ENCODE peak calls at places on chromosomes 4 and X, in six cellular contexts. R is cardiac fibroblast, Z is MM.1S, M is colonic mucosa, I is Peyer's patch, T is dorsolateral prefrontal cortex. K is an unnamed sample.

GRCh38 chrX:84924624-84925023 is 79.1 kb upstream of the APOOL start:
- DNase-seq in Z (no peak), R (no peak), I (no peak), M (no peak), T (no peak), K (no peak)

GRCh38 chr4:17762705-17763104 is 18.7 kb downstream of the FAM184B start:
- DNase-seq in I (no peak), R (peak; percentile 64), Z (no peak), M (no peak), T (no peak), K (no peak)

GRCh38 chrX:24100713-24101112 is 46.0 kb downstream of the EIF2S3 start:
- DNase-seq in Z (no peak), I (no peak), M (no peak), T (no peak), R (peak; percentile 30), K (no peak)

GRCh38 chr4:85842540-85842939 is 367.6 kb downstream of the ARHGAP24 start:
- DNase-seq in I (peak; percentile 57), Z (no peak), T (peak; percentile 51), R (no peak), M (peak; percentile 49), K (no peak)

GRCh38 chrX:135086197-135086854 is 34.0 kb downstream of the ETDB start:
- DNase-seq in R (peak; percentile 75), T (no peak), I (peak; percentile 63), M (peak; percentile 37), Z (peak; percentile 83), K (peak; percentile 17)

GRCh38 chr4:27662426-27662825 is 801.8 kb downstream of the STIM2 start:
- DNase-seq in M (no peak), Z (no peak), T (no peak), I (no peak), R (no peak), K (no peak)

GRCh38 chr4:165016971-165017370 is 14.8 kb upstream of the TRIM60 start:
- DNase-seq in Z (no peak), T (no peak), R (peak; percentile 2), M (no peak), I (no peak), K (no peak)

GRCh38 chrX:103889216-103889615 is 57.2 kb upstream of the RAB9B start:
- DNase-seq in I (no peak), R (no peak), M (no peak), T (no peak), Z (no peak), K (no peak)

GRCh38 chr4:184437988-184438774 is 36.2 kb downstream of the IRF2 start:
- DNase-seq in R (no peak), M (no peak), I (no peak), Z (no peak), T (no peak), K (no peak)

GRCh38 chrX:107451754-107452153 is 2.3 kb downstream of the FRMPD3 start:
- DNase-seq in T (no peak), Z (no peak), I (no peak), R (no peak), M (no peak), K (no peak)

GRCh38 chr4:176404591-176404990 is 84.8 kb downstream of the SPCS3 start:
- DNase-seq in Z (no peak), R (no peak), M (no peak), T (no peak), I (no peak), K (no peak)

GRCh38 chrX:2848806-2849420 is 20.2 kb downstream of the GYG2 start:
- DNase-seq in I (no peak), M (no peak), Z (no peak), T (no peak), R (peak; percentile 74), K (peak; percentile 56)

GRCh38 chr4:19400820-19401219 is 850.9 kb upstream of the SLIT2 start:
- DNase-seq in M (no peak), T (no peak), Z (no peak), R (no peak), I (no peak), K (no peak)

GRCh38 chrX:39309721-39310152 is 508.5 kb downstream of the MID1IP1 start:
- DNase-seq in R (peak; percentile 19), T (no peak), M (no peak), I (peak; percentile 55), Z (no peak), K (no peak)

GRCh38 chr4:3013323-3013722 is 50.0 kb downstream of the GRK4 start:
- DNase-seq in Z (no peak), M (no peak), T (no peak), I (no peak), R (no peak), K (no peak)

GRCh38 chr4:1720163-1720983 is 750 bp downstream of the TMEM129 start:
- DNase-seq in T (peak; percentile 49), I (peak; percentile 74), R (peak; percentile 49), Z (peak; percentile 64), M (peak; percentile 61), K (no peak)

GRCh38 chr4:123924536-123924935 is 527.9 kb downstream of the SPRY1 start:
- DNase-seq in I (no peak), R (peak; percentile 43), M (no peak), Z (no peak), T (no peak), K (no peak)

GRCh38 chrX:1109580-1110119 is 102.8 kb downstream of the CRLF2 start:
- DNase-seq in T (no peak), I (no peak), M (no peak), Z (no peak), R (no peak), K (no peak)

GRCh38 chr4:123659262-123659661 is 262.7 kb downstream of the SPRY1 start:
- DNase-seq in M (no peak), Z (no peak), T (no peak), I (no peak), R (no peak), K (no peak)

GRCh38 chr4:8308144-8308543 is 38.6 kb downstream of the HTRA3 start:
- DNase-seq in T (peak; percentile 15), Z (no peak), M (no peak), R (no peak), I (peak; percentile 36), K (no peak)

GRCh38 chr4:7777017-7777710 is 162.5 kb downstream of the AFAP1 start:
- DNase-seq in T (peak; percentile 8), Z (no peak), R (no peak), I (no peak), M (no peak), K (no peak)

GRCh38 chr4:103498161-103499070 is 221.4 kb downstream of the TACR3 start:
- DNase-seq in R (peak; percentile 17), I (no peak), M (no peak), Z (no peak), T (no peak), K (peak; percentile 46)
- TF ChIP-seq CTCF in R (no peak), I (no peak), M (no peak), Z (no peak), T (no peak), K (no peak)

GRCh38 chr4:76300012-76300411 is 6.5 kb upstream of the STBD1 start:
- DNase-seq in T (no peak), M (no peak), R (no peak), Z (no peak), I (no peak), K (no peak)
- H3K4me3 ChIP-seq in T (no peak overlapping the region), M (no peak overlapping the region), R (no peak overlapping the region), Z (no peak overlapping the region), I (no peak overlapping the region), K (no peak overlapping the region)

GRCh38 chrX:30483996-30484395 is 93.6 kb downstream of the TASL start:
- DNase-seq in M (no peak), R (no peak), I (no peak), Z (peak; percentile 21), T (no peak), K (no peak)

GRCh38 chrX:30489323-30489722 is 88.2 kb downstream of the TASL start:
- DNase-seq in T (no peak), Z (no peak), M (no peak), R (no peak), I (no peak), K (no peak)

GRCh38 chrX:30493348-30493747 is 84.2 kb downstream of the TASL start:
- DNase-seq in M (no peak), T (no peak), I (no peak), Z (no peak), R (no peak), K (no peak)

GRCh38 chrX:30488092-30488491 is 89.5 kb downstream of the TASL start:
- DNase-seq in R (peak; percentile 18), I (no peak), Z (peak; percentile 16), T (no peak), M (no peak), K (no peak)
- TF ChIP-seq CTCF in R (peak; percentile 1), I (no peak), Z (peak; percentile 33), T (no peak), M (no peak), K (peak; percentile 17)

GRCh38 chr4:121698119-121698732 is 1.4 kb upstream of the ANXA5 start:
- DNase-seq in M (no peak), R (peak; percentile 50), T (peak; percentile 56), Z (no peak), I (no peak), K (no peak)
- H3K4me3 ChIP-seq in M (no peak overlapping the region), R (no peak overlapping the region), T (peak overlapping the region; percentile 94), Z (no peak overlapping the region), I (no peak overlapping the region), K (no peak overlapping the region)

GRCh38 chr4:65868096-65868824 is 198.0 kb upstream of the EPHA5 start:
- DNase-seq in M (no peak), T (no peak), I (no peak), Z (no peak), R (no peak), K (no peak)

GRCh38 chr4:65861993-65862392 is 191.7 kb upstream of the EPHA5 start:
- DNase-seq in M (no peak), R (no peak), Z (no peak), I (no peak), T (no peak), K (no peak)

GRCh38 chr4:65865489-65865888 is 195.2 kb upstream of the EPHA5 start:
- DNase-seq in Z (no peak), I (no peak), M (no peak), R (peak; percentile 29), T (no peak), K (no peak)
- TF ChIP-seq CTCF in Z (no peak), I (no peak), M (no peak), R (peak; percentile 28), T (no peak), K (peak; percentile 43)

GRCh38 chr4:38177792-38178665 is 217.8 kb downstream of the PTTG2 start:
- DNase-seq in M (peak; percentile 68), T (no peak), Z (peak; percentile 86), I (peak; percentile 85), R (peak; percentile 81), K (no peak)
- H3K4me3 ChIP-seq in M (no peak overlapping the region), T (no peak overlapping the region), Z (peak overlapping the region; percentile 45), I (no peak overlapping the region), R (no peak overlapping the region), K (no peak overlapping the region)

GRCh38 chrX:153572601-153573000 is 26.3 kb downstream of the CCNQ start:
- DNase-seq in I (no peak), T (no peak), M (no peak), R (no peak), Z (no peak), K (no peak)

GRCh38 chrX:153569475-153569874 is 29.5 kb downstream of the CCNQ start:
- DNase-seq in M (no peak), I (no peak), Z (no peak), T (no peak), R (no peak), K (no peak)

GRCh38 chrX:153571159-153571908 is 27.6 kb downstream of the CCNQ start:
- DNase-seq in Z (no peak), T (peak; percentile 55), I (no peak), M (no peak), R (no peak), K (no peak)

GRCh38 chrX:153565996-153566580 is 32.9 kb downstream of the CCNQ start:
- DNase-seq in Z (no peak), I (no peak), T (no peak), M (no peak), R (no peak), K (no peak)

GRCh38 chrX:153568612-153569011 is 30.3 kb downstream of the CCNQ start:
- DNase-seq in M (no peak), R (no peak), Z (no peak), T (no peak), I (no peak), K (no peak)
- TF ChIP-seq CTCF in M (no peak), R (no peak), Z (no peak), T (no peak), I (no peak), K (no peak)

K was measured in retinal pigment epithelial cell.